ENCODE peak calls at places on chromosomes 3 and 15, in four cellular contexts. One of them, this sample, is unnamed.

GRCh38 chr3:55624238-55624637 is 137.1 kb upstream of the WNT5A start:
- DNase-seq in astrocyte: peak; percentile 54
- DNase-seq in RPMI7951: peak; percentile 96
- DNase-seq in activated CD4-positive, CD25-positive, alpha-beta regulatory T cell treated with anti-CD3 and anti-CD28 coated beads, Interleukin-2, amount 50 U/mL, for 72 hours: no peak
- DNase-seq in this sample: peak; percentile 86

GRCh38 chr3:132659000-132659369 is 624 bp downstream of the ACAD11 start:
- DNase-seq in astrocyte: no peak
- DNase-seq in RPMI7951: no peak
- DNase-seq in activated CD4-positive, CD25-positive, alpha-beta regulatory T cell treated with anti-CD3 and anti-CD28 coated beads, Interleukin-2, amount 50 U/mL, for 72 hours: no peak
- DNase-seq in this sample: no peak

GRCh38 chr3:133943639-133944131 is 48.0 kb upstream of the RAB6B start:
- DNase-seq in activated CD4-positive, CD25-positive, alpha-beta regulatory T cell treated with anti-CD3 and anti-CD28 coated beads, Interleukin-2, amount 50 U/mL, for 72 hours: no peak
- DNase-seq in RPMI7951: peak; percentile 98
- DNase-seq in astrocyte: peak; percentile 99
- DNase-seq in this sample: no peak

GRCh38 chr3:105823149-105823866 is 45.5 kb downstream of the CBLB start:
- DNase-seq in astrocyte: peak; percentile 99
- DNase-seq in activated CD4-positive, CD25-positive, alpha-beta regulatory T cell treated with anti-CD3 and anti-CD28 coated beads, Interleukin-2, amount 50 U/mL, for 72 hours: no peak
- DNase-seq in RPMI7951: peak; percentile 84
- DNase-seq in this sample: no peak

GRCh38 chr3:53842436-53843194 is 3.6 kb downstream of the CHDH start:
- DNase-seq in astrocyte: peak; percentile 31
- DNase-seq in RPMI7951: peak; percentile 14
- DNase-seq in activated CD4-positive, CD25-positive, alpha-beta regulatory T cell treated with anti-CD3 and anti-CD28 coated beads, Interleukin-2, amount 50 U/mL, for 72 hours: no peak
- DNase-seq in this sample: no peak

GRCh38 chr3:24174637-24175036 is 229.6 kb downstream of the NR1D2 start:
- DNase-seq in RPMI7951: no peak
- DNase-seq in astrocyte: no peak
- DNase-seq in activated CD4-positive, CD25-positive, alpha-beta regulatory T cell treated with anti-CD3 and anti-CD28 coated beads, Interleukin-2, amount 50 U/mL, for 72 hours: no peak
- DNase-seq in this sample: no peak

GRCh38 chr3:70990190-70990589 is 593.3 kb downstream of the FOXP1 start:
- DNase-seq in RPMI7951: no peak
- DNase-seq in astrocyte: peak; percentile 29
- DNase-seq in activated CD4-positive, CD25-positive, alpha-beta regulatory T cell treated with anti-CD3 and anti-CD28 coated beads, Interleukin-2, amount 50 U/mL, for 72 hours: no peak
- DNase-seq in this sample: no peak

GRCh38 chr3:149553781-149554451 is 79.4 kb downstream of the TM4SF4 start:
- DNase-seq in astrocyte: peak; percentile 97
- DNase-seq in RPMI7951: peak; percentile 97
- DNase-seq in activated CD4-positive, CD25-positive, alpha-beta regulatory T cell treated with anti-CD3 and anti-CD28 coated beads, Interleukin-2, amount 50 U/mL, for 72 hours: no peak
- DNase-seq in this sample: no peak

GRCh38 chr3:58161435-58162398 is 49.1 kb downstream of the DNASE1L3 start:
- DNase-seq in activated CD4-positive, CD25-positive, alpha-beta regulatory T cell treated with anti-CD3 and anti-CD28 coated beads, Interleukin-2, amount 50 U/mL, for 72 hours: no peak
- DNase-seq in RPMI7951: peak; percentile 98
- DNase-seq in astrocyte: peak; percentile 95
- DNase-seq in this sample: no peak

GRCh38 chr15:57160823-57161560 is 215.3 kb upstream of the CGNL1 start:
- DNase-seq in activated CD4-positive, CD25-positive, alpha-beta regulatory T cell treated with anti-CD3 and anti-CD28 coated beads, Interleukin-2, amount 50 U/mL, for 72 hours: no peak
- DNase-seq in astrocyte: peak; percentile 70
- DNase-seq in RPMI7951: peak; percentile 21
- DNase-seq in this sample: no peak

GRCh38 chr15:34014556-34014955 is 24.4 kb downstream of the AVEN start:
- DNase-seq in astrocyte: peak; percentile 64
- DNase-seq in activated CD4-positive, CD25-positive, alpha-beta regulatory T cell treated with anti-CD3 and anti-CD28 coated beads, Interleukin-2, amount 50 U/mL, for 72 hours: no peak
- DNase-seq in RPMI7951: peak; percentile 68
- DNase-seq in this sample: no peak

GRCh38 chr3:138899592-138899991 is 47.3 kb downstream of the FOXL2 start:
- DNase-seq in RPMI7951: no peak
- DNase-seq in astrocyte: peak; percentile 7
- DNase-seq in activated CD4-positive, CD25-positive, alpha-beta regulatory T cell treated with anti-CD3 and anti-CD28 coated beads, Interleukin-2, amount 50 U/mL, for 72 hours: no peak
- DNase-seq in this sample: no peak

GRCh38 chr3:15266510-15267376 is 60.7 kb downstream of the CAPN7 start:
- DNase-seq in activated CD4-positive, CD25-positive, alpha-beta regulatory T cell treated with anti-CD3 and anti-CD28 coated beads, Interleukin-2, amount 50 U/mL, for 72 hours: no peak
- DNase-seq in astrocyte: no peak
- DNase-seq in RPMI7951: no peak
- DNase-seq in this sample: no peak

GRCh38 chr3:140359198-140359995 is 318.5 kb upstream of the TRIM42 start:
- DNase-seq in astrocyte: no peak
- DNase-seq in activated CD4-positive, CD25-positive, alpha-beta regulatory T cell treated with anti-CD3 and anti-CD28 coated beads, Interleukin-2, amount 50 U/mL, for 72 hours: no peak
- DNase-seq in RPMI7951: no peak
- DNase-seq in this sample: no peak

GRCh38 chr3:156615592-156616173 is 58.7 kb upstream of the TIPARP start:
- DNase-seq in RPMI7951: peak; percentile 59
- DNase-seq in activated CD4-positive, CD25-positive, alpha-beta regulatory T cell treated with anti-CD3 and anti-CD28 coated beads, Interleukin-2, amount 50 U/mL, for 72 hours: no peak
- DNase-seq in astrocyte: peak; percentile 95
- DNase-seq in this sample: no peak

GRCh38 chr3:101629219-101629618 is 47.7 kb downstream of the ZBTB11 start:
- DNase-seq in activated CD4-positive, CD25-positive, alpha-beta regulatory T cell treated with anti-CD3 and anti-CD28 coated beads, Interleukin-2, amount 50 U/mL, for 72 hours: no peak
- DNase-seq in astrocyte: no peak
- DNase-seq in RPMI7951: no peak
- DNase-seq in this sample: no peak

GRCh38 chr3:107430214-107431047 is 53.2 kb downstream of the CCDC54 start:
- DNase-seq in astrocyte: peak; percentile 34
- DNase-seq in activated CD4-positive, CD25-positive, alpha-beta regulatory T cell treated with anti-CD3 and anti-CD28 coated beads, Interleukin-2, amount 50 U/mL, for 72 hours: no peak
- DNase-seq in RPMI7951: peak; percentile 29
- DNase-seq in this sample: no peak

GRCh38 chr3:31412832-31413231 is 119.9 kb upstream of the STT3B start:
- DNase-seq in astrocyte: peak; percentile 75
- DNase-seq in activated CD4-positive, CD25-positive, alpha-beta regulatory T cell treated with anti-CD3 and anti-CD28 coated beads, Interleukin-2, amount 50 U/mL, for 72 hours: no peak
- DNase-seq in RPMI7951: no peak
- DNase-seq in this sample: no peak

GRCh38 chr3:139425745-139426400 is 36.4 kb upstream of the COPB2 start:
- DNase-seq in activated CD4-positive, CD25-positive, alpha-beta regulatory T cell treated with anti-CD3 and anti-CD28 coated beads, Interleukin-2, amount 50 U/mL, for 72 hours: no peak
- DNase-seq in astrocyte: no peak
- DNase-seq in RPMI7951: peak; percentile 17
- DNase-seq in this sample: no peak

GRCh38 chr15:72915843-72916242 is 132.3 kb upstream of the ADPGK start:
- DNase-seq in RPMI7951: no peak
- DNase-seq in activated CD4-positive, CD25-positive, alpha-beta regulatory T cell treated with anti-CD3 and anti-CD28 coated beads, Interleukin-2, amount 50 U/mL, for 72 hours: no peak
- DNase-seq in astrocyte: no peak
- DNase-seq in this sample: no peak

GRCh38 chr3:107545680-107546120 is 22.9 kb downstream of the BBX start:
- DNase-seq in activated CD4-positive, CD25-positive, alpha-beta regulatory T cell treated with anti-CD3 and anti-CD28 coated beads, Interleukin-2, amount 50 U/mL, for 72 hours: no peak
- DNase-seq in astrocyte: peak; percentile 49
- DNase-seq in RPMI7951: peak; percentile 28
- DNase-seq in this sample: no peak

GRCh38 chr15:66560856-66561525 is 4.8 kb downstream of the LCTL start:
- DNase-seq in RPMI7951: no peak
- DNase-seq in astrocyte: no peak
- DNase-seq in activated CD4-positive, CD25-positive, alpha-beta regulatory T cell treated with anti-CD3 and anti-CD28 coated beads, Interleukin-2, amount 50 U/mL, for 72 hours: no peak
- DNase-seq in this sample: no peak

GRCh38 chr15:59439571-59439970 is 1.6 kb downstream of the FAM81A start:
- DNase-seq in astrocyte: no peak
- DNase-seq in RPMI7951: no peak
- DNase-seq in activated CD4-positive, CD25-positive, alpha-beta regulatory T cell treated with anti-CD3 and anti-CD28 coated beads, Interleukin-2, amount 50 U/mL, for 72 hours: no peak
- DNase-seq in this sample: no peak

GRCh38 chr3:195595778-195596531 is 12.2 kb upstream of the APOD start:
- DNase-seq in RPMI7951: no peak
- DNase-seq in activated CD4-positive, CD25-positive, alpha-beta regulatory T cell treated with anti-CD3 and anti-CD28 coated beads, Interleukin-2, amount 50 U/mL, for 72 hours: no peak
- DNase-seq in astrocyte: no peak
- DNase-seq in this sample: no peak

GRCh38 chr3:134359121-134360010 is 14.9 kb downstream of the AMOTL2 start:
- DNase-seq in activated CD4-positive, CD25-positive, alpha-beta regulatory T cell treated with anti-CD3 and anti-CD28 coated beads, Interleukin-2, amount 50 U/mL, for 72 hours: peak; percentile 16
- DNase-seq in astrocyte: no peak
- DNase-seq in RPMI7951: no peak
- DNase-seq in this sample: peak; percentile 20

GRCh38 chr3:111895079-111895478 is 36.0 kb downstream of the PHLDB2 start:
- DNase-seq in RPMI7951: peak; percentile 47
- DNase-seq in activated CD4-positive, CD25-positive, alpha-beta regulatory T cell treated with anti-CD3 and anti-CD28 coated beads, Interleukin-2, amount 50 U/mL, for 72 hours: no peak
- DNase-seq in astrocyte: no peak
- DNase-seq in this sample: no peak

GRCh38 chr3:97960561-97961275 is 11.5 kb downstream of the RIOX2 start:
- DNase-seq in astrocyte: no peak
- DNase-seq in activated CD4-positive, CD25-positive, alpha-beta regulatory T cell treated with anti-CD3 and anti-CD28 coated beads, Interleukin-2, amount 50 U/mL, for 72 hours: no peak
- DNase-seq in RPMI7951: no peak
- DNase-seq in this sample: no peak

GRCh38 chr3:141830508-141830907 is 45.9 kb upstream of the ATP1B3 start:
- DNase-seq in activated CD4-positive, CD25-positive, alpha-beta regulatory T cell treated with anti-CD3 and anti-CD28 coated beads, Interleukin-2, amount 50 U/mL, for 72 hours: no peak
- DNase-seq in RPMI7951: no peak
- DNase-seq in astrocyte: no peak
- DNase-seq in this sample: no peak

GRCh38 chr3:61464785-61465184 is 96.6 kb upstream of the PTPRG start:
- DNase-seq in astrocyte: no peak
- DNase-seq in activated CD4-positive, CD25-positive, alpha-beta regulatory T cell treated with anti-CD3 and anti-CD28 coated beads, Interleukin-2, amount 50 U/mL, for 72 hours: no peak
- DNase-seq in RPMI7951: no peak
- DNase-seq in this sample: no peak

GRCh38 chr15:97081666-97082226 is 751.2 kb downstream of the NR2F2 start:
- DNase-seq in astrocyte: no peak
- DNase-seq in activated CD4-positive, CD25-positive, alpha-beta regulatory T cell treated with anti-CD3 and anti-CD28 coated beads, Interleukin-2, amount 50 U/mL, for 72 hours: no peak
- DNase-seq in RPMI7951: no peak
- DNase-seq in this sample: no peak

GRCh38 chr3:142850395-142851023 is 38.4 kb downstream of the PCOLCE2 start:
- DNase-seq in astrocyte: peak; percentile 96
- DNase-seq in RPMI7951: peak; percentile 94
- DNase-seq in activated CD4-positive, CD25-positive, alpha-beta regulatory T cell treated with anti-CD3 and anti-CD28 coated beads, Interleukin-2, amount 50 U/mL, for 72 hours: no peak
- DNase-seq in this sample: peak; percentile 83

GRCh38 chr3:56780935-56781334 is 20.8 kb downstream of the ARHGEF3 start:
- DNase-seq in activated CD4-positive, CD25-positive, alpha-beta regulatory T cell treated with anti-CD3 and anti-CD28 coated beads, Interleukin-2, amount 50 U/mL, for 72 hours: no peak
- DNase-seq in RPMI7951: no peak
- DNase-seq in astrocyte: no peak
- DNase-seq in this sample: no peak

GRCh38 chr3:27307566-27307965 is 61.6 kb downstream of the NEK10 start:
- DNase-seq in astrocyte: no peak
- DNase-seq in activated CD4-positive, CD25-positive, alpha-beta regulatory T cell treated with anti-CD3 and anti-CD28 coated beads, Interleukin-2, amount 50 U/mL, for 72 hours: no peak
- DNase-seq in RPMI7951: no peak
- DNase-seq in this sample: no peak

GRCh38 chr3:194135516-194135805 is 487 bp upstream of the HES1 start:
- DNase-seq in activated CD4-positive, CD25-positive, alpha-beta regulatory T cell treated with anti-CD3 and anti-CD28 coated beads, Interleukin-2, amount 50 U/mL, for 72 hours: no peak
- DNase-seq in RPMI7951: no peak
- DNase-seq in astrocyte: no peak
- DNase-seq in this sample: no peak